ENCODE peak calls at places on chromosomes 16 and 17, in six cellular contexts. J is K562, P is A549, X is endothelial cell of umbilical vein, N is GM12878, Z is HepG2. T is an unnamed sample.

GRCh38 chr17:83103200-83103937 is 24.0 kb downstream of the METRNL start:
- DNase-seq in J (peak; percentile 90), P (peak; percentile 68), X (peak; percentile 62), N (no peak), Z (no peak), T (no peak)

GRCh38 chr17:72594248-72594647 is 473.4 kb downstream of the SOX9 start:
- DNase-seq in J (no peak), P (no peak), X (no peak), N (no peak), Z (no peak), T (no peak)

GRCh38 chr17:57572062-57572461 is 173.0 kb downstream of the CCDC182 start:
- DNase-seq in J (no peak), P (no peak), X (no peak), N (no peak), Z (no peak), T (no peak)

GRCh38 chr16:17367932-17368331 is 102.8 kb downstream of the XYLT1 start:
- DNase-seq in J (peak; percentile 25), P (no peak), X (no peak), N (no peak), Z (no peak), T (no peak)

GRCh38 chr17:7001562-7001961 is 5.7 kb downstream of the ALOX12 start:
- DNase-seq in J (no peak), P (peak; percentile 65), X (peak; percentile 59), N (no peak), Z (no peak), T (peak; percentile 40)

GRCh38 chr17:41521574-41522261 is 3.0 kb upstream of the KRT15 start:
- DNase-seq in J (peak; percentile 42), P (peak; percentile 83), X (peak; percentile 70), N (no peak), Z (peak; percentile 81), T (peak; percentile 65)

GRCh38 chr16:83899272-83899897 is 470 bp downstream of the MLYCD start:
- DNase-seq in J (peak; percentile 71), P (peak; percentile 35), X (peak; percentile 75), N (no peak), Z (no peak), T (peak; percentile 84)

GRCh38 chr16:68078726-68079615 is 6.2 kb upstream of the NFATC3 start:
- DNase-seq in J (no peak), P (no peak), X (no peak), N (no peak), Z (no peak), T (peak; percentile 83)

GRCh38 chr16:51907680-51908079 is 639.3 kb downstream of the TOX3 start:
- DNase-seq in J (no peak), P (no peak), X (no peak), N (no peak), Z (no peak), T (peak; percentile 2)

GRCh38 chr17:22090263-22090935 is 398.1 kb downstream of the KCNJ18 start:
- DNase-seq in J (peak; percentile 33), P (peak; percentile 2), X (no peak), N (no peak), Z (no peak), T (no peak)

GRCh38 chr17:10088444-10088843 is 110.0 kb downstream of the GAS7 start:
- DNase-seq in J (no peak), P (no peak), X (no peak), N (no peak), Z (no peak), T (no peak)

GRCh38 chr16:86499889-86500707 is 10.2 kb upstream of the FOXF1 start:
- DNase-seq in J (no peak), P (no peak), X (no peak), N (no peak), Z (no peak), T (no peak)

GRCh38 chr17:13462161-13462560 is 139.6 kb downstream of the HS3ST3A1 start:
- DNase-seq in J (no peak), P (no peak), X (no peak), N (no peak), Z (peak; percentile 5), T (no peak)

GRCh38 chr16:88633684-88634140 is 4.7 kb upstream of the IL17C start:
- DNase-seq in J (peak; percentile 61), P (peak; percentile 68), X (peak; percentile 7), N (peak; percentile 55), Z (peak; percentile 63), T (peak; percentile 92)

GRCh38 chr17:82859431-82860403 is 19.9 kb upstream of the ZNF750 start:
- DNase-seq in J (peak; percentile 51), P (peak; percentile 35), X (peak; percentile 91), N (peak; percentile 63), Z (peak; percentile 27), T (peak; percentile 71)

GRCh38 chr17:82751571-82752370 is at the start of gene TBCD:
- DNase-seq in J (peak; percentile 99), P (peak; percentile 94), X (peak; percentile 90), N (peak; percentile 23), Z (peak; percentile 71), T (peak; percentile 87)

GRCh38 chr16:48326937-48327336 is 58.3 kb downstream of the SIAH1 start:
- DNase-seq in J (no peak), P (no peak), X (no peak), N (no peak), Z (no peak), T (no peak)

GRCh38 chr17:879546-879945 is 97.4 kb downstream of the MRM3 start:
- DNase-seq in J (peak; percentile 58), P (peak; percentile 85), X (peak; percentile 85), N (peak; percentile 5), Z (peak; percentile 45), T (peak; percentile 65)

GRCh38 chr17:3557768-3558583 is at the start of gene TRPV3:
- DNase-seq in J (peak; percentile 87), P (no peak), X (no peak), N (peak; percentile 66), Z (no peak), T (no peak)

GRCh38 chr16:67277294-67277998 is 1.9 kb upstream of the PLEKHG4 start:
- DNase-seq in J (peak; percentile 36), P (peak; percentile 77), X (peak; percentile 87), N (no peak), Z (peak; percentile 35), T (peak; percentile 79)

GRCh38 chr17:55587608-55588139 is 76.4 kb upstream of the SMIM36 start:
- DNase-seq in J (no peak), P (no peak), X (no peak), N (no peak), Z (no peak), T (no peak)

GRCh38 chr16:3021449-3022207 is 1.5 kb downstream of the TNFRSF12A start:
- DNase-seq in J (peak; percentile 71), P (peak; percentile 93), X (peak; percentile 65), N (no peak), Z (peak; percentile 68), T (peak; percentile 86)

GRCh38 chr16:23907457-23907902 is 71.7 kb downstream of the PRKCB start:
- DNase-seq in J (peak; percentile 88), P (no peak), X (no peak), N (no peak), Z (no peak), T (no peak)

GRCh38 chr16:23907903-23908302 is 72.1 kb downstream of the PRKCB start:
- DNase-seq in J (peak; percentile 24), P (no peak), X (no peak), N (no peak), Z (no peak), T (no peak)

GRCh38 chr16:23903001-23903414 is 67.2 kb downstream of the PRKCB start:
- DNase-seq in J (peak; percentile 25), P (peak; percentile 46), X (no peak), N (no peak), Z (no peak), T (peak; percentile 65)

GRCh38 chr16:23902223-23903000 is 66.6 kb downstream of the PRKCB start:
- DNase-seq in J (no peak), P (no peak), X (no peak), N (no peak), Z (no peak), T (peak; percentile 36)

DNA sequence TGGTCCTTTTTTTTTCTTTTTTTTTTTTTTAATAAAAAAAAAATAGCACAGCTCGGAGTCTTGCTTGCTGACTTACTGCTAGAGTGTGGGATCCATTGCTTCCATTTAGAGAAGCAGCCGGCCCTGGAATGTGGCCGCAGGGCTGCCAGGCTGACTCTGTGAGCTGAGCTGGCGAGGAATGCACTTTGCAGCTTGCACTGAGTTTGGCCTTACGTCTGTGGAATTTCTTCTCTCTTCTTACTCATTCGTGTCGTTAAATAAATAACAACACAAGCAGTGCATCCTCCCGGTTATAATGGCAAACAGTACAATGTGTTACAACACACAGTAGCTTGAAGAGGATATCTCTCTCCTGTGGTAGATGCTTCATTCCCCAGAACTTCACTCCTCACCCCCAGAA is 69.2 kb downstream of the PRKCB start:
- DNase-seq in J (no peak), P (peak; percentile 86), X (peak; percentile 36), N (no peak), Z (no peak), T (no peak)
- TF ChIP-seq MYC in J (no peak), P (no peak), X (no peak), N (no peak), Z (no peak), T (no peak)

GRCh38 chr16:24810951-24811843 is 34.6 kb upstream of the SLC5A11 start:
- DNase-seq in J (no peak), P (no peak), X (no peak), N (no peak), Z (no peak), T (no peak)

GRCh38 chr16:24800586-24800985 is 45.2 kb upstream of the SLC5A11 start:
- DNase-seq in J (no peak), P (peak; percentile 75), X (peak; percentile 35), N (no peak), Z (peak; percentile 48), T (no peak)

GRCh38 chr16:24801761-24802302 is 43.9 kb upstream of the SLC5A11 start:
- DNase-seq in J (no peak), P (no peak), X (no peak), N (no peak), Z (no peak), T (no peak)

GRCh38 chr16:24805484-24805883 is 40.3 kb upstream of the SLC5A11 start:
- DNase-seq in J (no peak), P (no peak), X (no peak), N (no peak), Z (no peak), T (no peak)
- TF ChIP-seq MYC in J (no peak), P (no peak), X (no peak), N (no peak), Z (no peak), T (no peak)

DNA sequence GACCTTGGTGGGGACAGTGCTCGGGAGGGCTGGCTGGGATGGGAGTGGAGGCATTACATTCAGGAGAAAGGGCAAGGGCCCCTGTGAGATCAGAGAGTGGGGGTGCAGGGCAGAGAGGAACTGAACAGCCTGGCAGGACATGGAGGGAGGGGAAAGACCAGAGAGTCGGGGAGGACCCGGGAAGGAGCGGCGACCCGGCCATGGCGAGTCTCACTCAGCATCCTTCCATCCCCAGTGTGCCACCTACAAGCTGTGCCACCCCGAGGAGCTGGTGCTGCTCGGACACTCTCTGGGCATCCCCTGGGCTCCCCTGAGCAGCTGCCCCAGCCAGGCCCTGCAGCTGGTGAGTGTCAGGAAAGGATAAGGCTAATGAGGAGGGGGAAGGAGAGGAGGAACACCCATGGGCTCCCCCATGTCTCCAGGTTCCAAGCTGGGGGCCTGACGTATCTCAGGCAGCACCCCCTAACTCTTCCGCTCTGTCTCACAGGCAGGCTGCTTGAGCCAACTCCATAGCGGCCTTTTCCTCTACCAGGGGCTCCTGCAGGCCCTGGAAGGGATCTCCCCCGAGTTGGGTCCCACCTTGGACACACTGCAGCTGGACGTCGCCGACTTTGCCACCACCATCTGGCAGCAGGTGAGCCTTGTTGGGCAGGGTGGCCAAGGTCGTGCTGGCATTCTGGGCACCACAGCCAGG is 905 bp downstream of the CSF3 start:
- DNase-seq in J (no peak), P (no peak), X (no peak), N (no peak), Z (no peak), T (no peak)
- TF ChIP-seq MYC in J (no peak), P (no peak), X (no peak), N (no peak), Z (no peak), T (no peak)

GRCh38 chr16:11312718-11313492 is 31.8 kb upstream of the PRM1 start:
- DNase-seq in J (peak; percentile 40), P (peak; percentile 31), X (no peak), N (no peak), Z (peak; percentile 72), T (peak; percentile 45)
- TF ChIP-seq MYC in J (no peak), P (no peak), X (no peak), N (no peak), Z (peak; percentile 62), T (no peak)